ENCODE peak calls at places on chromosomes 13 and 19, in ten cellular contexts. D is pancreas, U is AG09309, X is AG04449, H is heart right ventricle, E is thoracic aorta, V is transverse colon, P is tibial artery, N is Peyer's patch, O is astrocyte of the spinal cord. K is an unnamed sample.

GRCh38 chr19:7909471-7910067 is 5.1 kb upstream of the TGFBR3L start:
- DNase-seq in H (no peak), U (no peak), X (no peak), D (peak; percentile 39), V (no peak), P (no peak), E (no peak), N (no peak), O (no peak), K (no peak)

GRCh38 chr13:96474158-96474606 is 384.3 kb downstream of the HS6ST3 start:
- DNase-seq in V (no peak), H (no peak), O (no peak), D (no peak), N (no peak), P (no peak), E (no peak), U (no peak), X (no peak), K (no peak)

GRCh38 chr19:55014714-55015113 is 23.4 kb downstream of the GP6 start:
- DNase-seq in V (no peak), O (no peak), E (no peak), U (no peak), D (no peak), H (peak; percentile 18), P (no peak), N (no peak), X (no peak), K (no peak)

GRCh38 chr13:29573190-29573589 is 22.3 kb downstream of the SLC7A1 start:
- DNase-seq in V (peak; percentile 78), H (no peak), P (peak; percentile 72), U (no peak), N (no peak), D (no peak), X (no peak), E (no peak), O (no peak), K (peak; percentile 35)

GRCh38 chr19:39918183-39918651 is 16.2 kb downstream of the FCGBP start:
- DNase-seq in V (no peak), N (no peak), U (no peak), X (no peak), D (no peak), O (no peak), H (no peak), E (no peak), P (no peak), K (no peak)

GRCh38 chr13:89565711-89566110 is 1781.8 kb upstream of the MIR17HG start:
- DNase-seq in P (no peak), X (no peak), U (no peak), N (no peak), D (no peak), E (no peak), V (no peak), H (no peak), O (no peak), K (no peak)

GRCh38 chr13:42116225-42116624 is 67.8 kb downstream of the DGKH start:
- DNase-seq in H (no peak), V (no peak), U (no peak), N (no peak), D (no peak), P (no peak), O (no peak), X (no peak), E (no peak), K (no peak)

GRCh38 chr19:10007811-10008211 is 2.5 kb downstream of the COL5A3 start:
- DNase-seq in V (no peak), U (no peak), O (peak; percentile 50), D (no peak), P (peak; percentile 44), N (no peak), H (peak; percentile 69), X (peak; percentile 41), E (no peak), K (peak; percentile 57)

GRCh38 chr13:31835932-31836331 is 96.6 kb downstream of the RXFP2 start:
- DNase-seq in H (no peak), X (no peak), N (no peak), U (peak; percentile 13), D (no peak), V (no peak), E (no peak), P (no peak), O (peak; percentile 67), K (peak; percentile 27)

GRCh38 chr13:102779426-102780159 is 6.0 kb upstream of the TEX30 start:
- DNase-seq in N (no peak), D (no peak), V (no peak), U (no peak), X (no peak), O (no peak), P (no peak), H (no peak), E (no peak), K (peak; percentile 28)

GRCh38 chr19:38318595-38319142 is 976 bp upstream of the KCNK6 start:
- DNase-seq in N (no peak), V (no peak), H (peak; percentile 69), D (no peak), X (no peak), E (no peak), O (no peak), U (no peak), P (no peak), K (peak; percentile 29)

DNA sequence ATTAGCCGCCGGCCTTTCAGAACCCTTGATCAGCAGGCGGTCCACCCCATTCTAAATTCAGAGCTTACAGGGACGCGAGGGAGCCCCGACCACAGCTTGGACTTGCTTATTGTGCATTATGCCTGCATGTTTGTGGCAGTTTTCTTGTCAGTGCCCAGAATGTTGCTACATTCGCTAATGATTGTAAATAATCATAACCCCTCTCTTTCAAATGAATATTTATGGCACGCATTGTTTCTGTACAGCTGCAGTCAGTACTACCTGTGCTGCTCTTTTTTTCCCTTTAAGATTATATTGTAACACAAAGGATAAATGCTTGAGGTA is 321 bp upstream of the VPS36 start:
- DNase-seq in E (no peak), X (no peak), V (no peak), O (no peak), N (no peak), P (no peak), U (no peak), D (no peak), H (no peak), K (no peak)
- H3K4me3 ChIP-seq in E (peak overlapping the region; percentile 80), X (peak overlapping the region; percentile 31), V (peak overlapping the region; percentile 66), O (peak overlapping the region; percentile 22), N (peak overlapping the region; percentile 76), P (peak overlapping the region; percentile 70), U (peak overlapping the region; percentile 21), D (no peak overlapping the region), H (peak overlapping the region; percentile 80), K (peak overlapping the region; percentile 21)

GRCh38 chr13:107882708-107883560 is 332.4 kb downstream of the LIG4 start:
- DNase-seq in U (no peak), P (no peak), D (no peak), N (no peak), X (no peak), H (no peak), E (no peak), O (no peak), V (no peak), K (no peak)

GRCh38 chr13:107881362-107881761 is 334.0 kb downstream of the LIG4 start:
- DNase-seq in E (no peak), O (no peak), H (no peak), D (no peak), X (no peak), U (no peak), V (no peak), P (no peak), N (no peak), K (peak; percentile 13)

GRCh38 chr13:107886118-107886517 is 329.2 kb downstream of the LIG4 start:
- DNase-seq in V (no peak), O (no peak), X (no peak), U (peak; percentile 46), P (no peak), E (no peak), N (no peak), H (no peak), D (no peak), K (no peak)

GRCh38 chr13:107883561-107884175 is 331.7 kb downstream of the LIG4 start:
- DNase-seq in N (no peak), E (no peak), D (no peak), P (no peak), O (peak; percentile 77), X (no peak), U (peak; percentile 40), V (no peak), H (no peak), K (peak; percentile 60)

GRCh38 chr13:107884564-107884963 is 330.8 kb downstream of the LIG4 start:
- DNase-seq in P (no peak), O (no peak), N (no peak), H (no peak), D (no peak), X (no peak), V (no peak), E (no peak), U (no peak), K (no peak)
- TF ChIP-seq CTCF in P (no peak), O (no peak), N (no peak), H (no peak), D (no peak), X (no peak), V (no peak), E (no peak), U (no peak), K (no peak)

GRCh38 chr19:50415661-50416033 is 3.1 kb upstream of the SPIB start:
- DNase-seq in N (peak; percentile 94), X (no peak), E (no peak), D (no peak), O (no peak), V (peak; percentile 80), U (no peak), P (no peak), H (no peak), K (no peak)

GRCh38 chr19:50417138-50417849 is 1.4 kb upstream of the SPIB start:
- DNase-seq in E (no peak), X (no peak), V (peak; percentile 57), D (peak; percentile 80), O (no peak), H (no peak), P (no peak), N (peak; percentile 63), U (no peak), K (no peak)

GRCh38 chr19:50416815-50417137 is 2.0 kb upstream of the SPIB start:
- DNase-seq in E (no peak), O (no peak), N (no peak), P (no peak), X (no peak), H (no peak), V (no peak), D (no peak), U (no peak), K (no peak)

GRCh38 chr19:50414850-50415660 is 3.7 kb upstream of the SPIB start:
- DNase-seq in V (peak; percentile 83), E (no peak), N (peak; percentile 84), O (peak; percentile 43), D (peak; percentile 84), U (no peak), P (peak; percentile 68), H (peak; percentile 59), X (no peak), K (peak; percentile 76)

GRCh38 chr19:50416034-50416814 is 2.5 kb upstream of the SPIB start:
- DNase-seq in P (no peak), O (no peak), V (no peak), D (peak; percentile 54), E (no peak), U (no peak), N (no peak), H (no peak), X (no peak), K (no peak)
- H3K4me3 ChIP-seq in P (no peak overlapping the region), O (no peak overlapping the region), V (no peak overlapping the region), D (no peak overlapping the region), E (no peak overlapping the region), U (no peak overlapping the region), N (no peak overlapping the region), H (no peak overlapping the region), X (no peak overlapping the region), K (no peak overlapping the region)

GRCh38 chr19:16603090-16603489 is 24.9 kb downstream of the MED26 start:
- DNase-seq in E (no peak), X (no peak), D (no peak), H (no peak), N (no peak), P (no peak), U (no peak), V (no peak), O (no peak), K (no peak)
- TF ChIP-seq CTCF in E (no peak), X (no peak), D (no peak), H (no peak), N (no peak), P (no peak), U (no peak), V (no peak), O (no peak), K (no peak)

K was measured in fibroblast of pulmonary artery.